ENCODE peak calls at places on chromosomes 6 and 20, in six cellular contexts. K is naive thymus-derived CD4-positive, alpha-beta T cell; H is small intestine; C is effector memory CD4-positive, alpha-beta T cell; Q is aorta; P is psoas muscle. B is an unnamed sample.

GRCh38 chr6:85464260-85464644 is 14.4 kb downstream of the NT5E start:
- DNase-seq in K (no peak), H (no peak), C (no peak), Q (peak; percentile 88), P (no peak), B (peak; percentile 89)

GRCh38 chr20:37904008-37904675 is 1.2 kb downstream of the VSTM2L start:
- DNase-seq in K (no peak), H (no peak), C (no peak), Q (no peak), P (no peak), B (peak; percentile 80)

GRCh38 chr6:111423960-111424846 is 58.8 kb downstream of the REV3L start:
- DNase-seq in K (no peak), H (peak; percentile 44), C (no peak), Q (no peak), P (no peak), B (no peak)

GRCh38 chr6:28816909-28817807 is 106.6 kb downstream of the TRIM27 start:
- DNase-seq in K (no peak), H (no peak), C (no peak), Q (no peak), P (no peak), B (no peak)

GRCh38 chr6:69026243-69026642 is 391.2 kb downstream of the ADGRB3 start:
- DNase-seq in K (no peak), H (no peak), C (no peak), Q (no peak), P (no peak), B (no peak)

GRCh38 chr6:56168601-56169000 is 78.8 kb downstream of the COL21A1 start:
- DNase-seq in K (no peak), H (no peak), C (no peak), Q (no peak), P (no peak), B (no peak)

GRCh38 chr20:17971571-17972013 is 2.8 kb downstream of the MGME1 start:
- DNase-seq in K (no peak), H (peak; percentile 27), C (no peak), Q (no peak), P (no peak), B (no peak)

GRCh38 chr6:166514196-166514595 is 72.3 kb downstream of the RAMACL start:
- DNase-seq in K (no peak), H (no peak), C (no peak), Q (no peak), P (no peak), B (no peak)

GRCh38 chr20:37327748-37328147 is 18.2 kb upstream of the SRC start:
- DNase-seq in K (no peak), H (no peak), C (no peak), Q (peak; percentile 94), P (peak; percentile 79), B (no peak)

GRCh38 chr6:92777146-92777740 is 642.1 kb downstream of the EPHA7 start:
- DNase-seq in K (no peak), H (peak; percentile 37), C (no peak), Q (no peak), P (no peak), B (no peak)

GRCh38 chr20:57810511-57811372 is 100.9 kb upstream of the PMEPA1 start:
- DNase-seq in K (no peak), H (peak; percentile 67), C (no peak), Q (peak; percentile 46), P (no peak), B (peak; percentile 97)

GRCh38 chr20:59814835-59815340 is 118.5 kb downstream of the SYCP2 start:
- DNase-seq in K (no peak), H (no peak), C (no peak), Q (no peak), P (no peak), B (peak; percentile 34)

GRCh38 chr6:154086510-154086909 is 47.5 kb downstream of the OPRM1 start:
- DNase-seq in K (no peak), H (no peak), C (no peak), Q (no peak), P (no peak), B (no peak)

GRCh38 chr6:142740449-142740848 is 204.5 kb downstream of the HIVEP2 start:
- DNase-seq in K (no peak), H (no peak), C (no peak), Q (no peak), P (no peak), B (no peak)

GRCh38 chr6:72650081-72650745 is 28.3 kb downstream of the KCNQ5 start:
- DNase-seq in K (no peak), H (no peak), C (no peak), Q (no peak), P (no peak), B (no peak)

GRCh38 chr20:23879328-23879798 is at the start of gene CST5:
- DNase-seq in K (no peak), H (no peak), C (no peak), Q (no peak), P (no peak), B (no peak)

GRCh38 chr20:50189681-50190250 is 864 bp upstream of the CEBPB start:
- DNase-seq in K (no peak), H (peak; percentile 79), C (peak; percentile 9), Q (no peak), P (peak; percentile 78), B (peak; percentile 90)

GRCh38 chr6:147156799-147157382 is 47.3 kb upstream of the STXBP5 start:
- DNase-seq in K (no peak), H (no peak), C (no peak), Q (no peak), P (no peak), B (no peak)

GRCh38 chr6:119148102-119148824 is 69.8 kb upstream of the FAM184A start:
- DNase-seq in K (no peak), H (peak; percentile 68), C (no peak), Q (no peak), P (no peak), B (no peak)

GRCh38 chr20:35434085-35435005 is 3.7 kb downstream of the GDF5 start:
- DNase-seq in K (no peak), H (no peak), C (no peak), Q (no peak), P (peak; percentile 74), B (peak; percentile 85)

GRCh38 chr6:109705258-109705657 is 14.2 kb downstream of the FIG4 start:
- DNase-seq in K (peak; percentile 63), H (peak; percentile 80), C (peak; percentile 32), Q (peak; percentile 92), P (peak; percentile 83), B (peak; percentile 47)

GRCh38 chr20:59818911-59819310 is 114.5 kb downstream of the SYCP2 start:
- DNase-seq in K (no peak), H (no peak), C (no peak), Q (peak; percentile 13), P (no peak), B (peak; percentile 66)

GRCh38 chr6:87700729-87701675 is 1.0 kb downstream of the AKIRIN2 start:
- DNase-seq in K (no peak), H (peak; percentile 60), C (peak; percentile 13), Q (peak; percentile 79), P (peak; percentile 58), B (no peak)

GRCh38 chr6:134092449-134092848 is 40.0 kb upstream of the SLC2A12 start:
- DNase-seq in K (no peak), H (no peak), C (no peak), Q (no peak), P (no peak), B (no peak)

DNA sequence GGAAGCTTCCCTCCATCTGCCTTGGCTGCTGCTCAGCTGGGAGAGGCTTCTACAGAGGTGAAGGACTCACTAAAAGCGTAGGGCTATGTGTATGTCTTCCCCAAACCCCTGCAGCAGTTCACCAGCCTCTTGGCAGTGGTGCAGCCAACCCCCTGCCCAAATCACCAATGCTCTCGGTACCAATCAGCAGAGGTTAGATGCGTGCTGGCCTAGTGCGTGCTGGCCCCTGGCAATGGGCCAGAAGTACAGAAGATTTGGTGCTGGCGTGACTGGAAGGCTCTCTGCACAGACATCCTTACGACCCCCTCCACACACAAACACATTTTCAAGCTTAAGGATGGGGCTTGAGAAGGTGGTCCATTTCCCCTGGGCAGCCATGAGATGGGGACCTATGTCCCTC is 79.0 kb downstream of the MRPL14 start:
- DNase-seq in K (no peak), H (no peak), C (no peak), Q (peak; percentile 38), P (no peak), B (no peak)
- H3K4me1 ChIP-seq in K (no peaks in the 10 kb centered on the region), H (peaks cover 2% of the 10 kb centered on the region), C (no peaks in the 10 kb centered on the region), Q (no peaks in the 10 kb centered on the region), P (peaks cover 41% of the 10 kb centered on the region), B (peaks cover 48% of the 10 kb centered on the region)

GRCh38 chr20:62639765-62640164 is 2.5 kb upstream of the SLCO4A1 start:
- DNase-seq in K (no peak), H (no peak), C (no peak), Q (no peak), P (no peak), B (no peak)
- H3K4me3 ChIP-seq in K (no peak overlapping the region), H (no peak overlapping the region), C (no peak overlapping the region), Q (no peak overlapping the region), P (no peak overlapping the region), B (no peak overlapping the region)

GRCh38 chr6:158000530-158001307 is 19.1 kb downstream of the SYNJ2 start:
- DNase-seq in K (no peak), H (no peak), C (no peak), Q (peak; percentile 68), P (no peak), B (peak; percentile 54)

GRCh38 chr6:158004696-158005095 is 23.0 kb downstream of the SYNJ2 start:
- DNase-seq in K (no peak), H (no peak), C (no peak), Q (peak; percentile 51), P (no peak), B (peak; percentile 19)

GRCh38 chr6:158003910-158004695 is 22.4 kb downstream of the SYNJ2 start:
- DNase-seq in K (no peak), H (no peak), C (no peak), Q (peak; percentile 55), P (no peak), B (peak; percentile 14)

GRCh38 chr6:158002249-158002950 is 20.7 kb downstream of the SYNJ2 start:
- DNase-seq in K (no peak), H (peak; percentile 75), C (no peak), Q (peak; percentile 46), P (no peak), B (peak; percentile 54)

DNA sequence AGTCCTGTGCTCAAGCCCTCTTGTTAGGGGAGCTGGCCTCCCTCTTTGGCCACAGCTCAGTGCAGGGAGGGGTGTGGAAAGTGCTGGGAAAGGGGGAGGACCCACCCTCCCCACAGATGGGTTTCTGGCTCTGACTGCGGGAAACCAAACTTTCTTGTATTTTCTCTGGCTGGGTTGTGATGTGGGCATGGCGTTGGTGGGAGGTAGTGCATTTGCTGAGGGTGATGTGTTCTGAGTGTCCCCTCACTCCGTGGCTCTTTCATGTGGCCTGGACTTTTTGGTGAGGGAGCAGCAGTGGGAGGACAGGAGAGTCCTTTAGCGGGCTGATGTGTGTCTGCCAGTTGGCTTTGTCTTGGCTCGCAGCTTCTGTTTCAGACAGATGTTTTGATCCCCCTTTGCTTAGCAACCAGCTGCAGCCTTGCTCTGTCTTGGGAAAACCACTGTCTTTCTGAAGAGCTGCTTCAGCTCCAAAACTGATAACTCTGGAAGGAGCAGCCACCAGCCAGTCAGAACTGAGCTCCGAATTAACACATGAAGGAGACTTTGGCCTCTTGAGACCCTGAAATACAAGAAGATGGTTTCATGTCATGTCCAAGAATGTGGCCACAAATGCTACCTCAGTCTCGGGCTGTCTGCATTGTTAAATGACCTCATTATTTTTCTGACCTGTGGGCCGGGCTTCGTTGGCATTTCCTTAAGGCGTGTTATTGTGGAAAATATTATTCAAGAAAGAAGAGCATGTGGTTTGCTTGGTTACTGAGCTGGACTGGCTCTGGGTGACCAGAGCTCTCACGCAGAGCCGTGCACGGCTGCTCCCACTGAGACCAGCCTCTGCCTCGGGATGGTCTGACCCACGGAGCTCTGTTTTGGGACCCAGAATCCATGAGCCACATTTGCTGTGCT is 21.5 kb downstream of the SYNJ2 start:
- DNase-seq in K (no peak), H (peak; percentile 31), C (no peak), Q (peak; percentile 86), P (peak; percentile 74), B (peak; percentile 37)
- H3K4me1 ChIP-seq in K (no peaks in the 10 kb centered on the region), H (peaks cover 7% of the 10 kb centered on the region), C (peaks cover 31% of the 10 kb centered on the region), Q (peaks cover 4% of the 10 kb centered on the region), P (peaks cover 21% of the 10 kb centered on the region), B (peaks cover 25% of the 10 kb centered on the region)

GRCh38 chr6:41427642-41428401 is 92.4 kb downstream of the NCR2 start:
- DNase-seq in K (no peak), H (peak; percentile 64), C (no peak), Q (peak; percentile 87), P (peak; percentile 74), B (no peak)
- H3K4me3 ChIP-seq in K (peak overlapping the region; percentile 27), H (peak overlapping the region; percentile 35), C (peak overlapping the region; percentile 53), Q (peak overlapping the region; percentile 63), P (peak overlapping the region; percentile 70), B (peak overlapping the region; percentile 35)